ENCODE peak calls at places on chromosomes 7 and 10, in four cellular contexts. I, Z, B and K are unnamed samples.

GRCh38 chr10:124026337-124026939 is 67.0 kb downstream of the CHST15 start:
- DNase-seq in B (no peak), Z (no peak), I (no peak), K (no peak)

GRCh38 chr7:136114966-136115762 is 138.0 kb upstream of the MTPN start:
- DNase-seq in B (peak; percentile 70), I (peak; percentile 52), Z (peak; percentile 17), K (no peak)

GRCh38 chr10:127338391-127339108 is 142.2 kb upstream of the INSYN2A start:
- DNase-seq in I (no peak), Z (no peak), B (no peak), K (no peak)

GRCh38 chr7:71488308-71488707 is 356.4 kb downstream of the GALNT17 start:
- DNase-seq in B (no peak), I (no peak), Z (no peak), K (no peak)

GRCh38 chr10:94000638-94001420 is 7.1 kb downstream of the PLCE1 start:
- DNase-seq in B (no peak), Z (no peak), I (no peak), K (no peak)

GRCh38 chr7:114973147-114973546 is 51.3 kb downstream of the MDFIC start:
- DNase-seq in I (peak; percentile 39), B (no peak), Z (no peak), K (no peak)

GRCh38 chr10:23081156-23081833 is 14.1 kb upstream of the MSRB2 start:
- DNase-seq in I (peak; percentile 3), B (peak; percentile 42), Z (no peak), K (no peak)

GRCh38 chr7:117132385-117133120 is 179.3 kb downstream of the ST7 start:
- DNase-seq in Z (no peak), B (no peak), I (peak; percentile 92), K (no peak)

GRCh38 chr7:83190659-83191389 is 28.1 kb upstream of the PCLO start:
- DNase-seq in Z (no peak), I (no peak), B (no peak), K (no peak)

GRCh38 chr10:28169525-28169924 is 133.3 kb downstream of the MPP7 start:
- DNase-seq in Z (no peak), B (no peak), I (no peak), K (no peak)

GRCh38 chr10:34364253-34365037 is 450.7 kb downstream of the PARD3 start:
- DNase-seq in B (no peak), I (no peak), Z (no peak), K (no peak)

GRCh38 chr7:66576646-66577045 is 52.0 kb upstream of the KCTD7 start:
- DNase-seq in I (no peak), Z (no peak), B (no peak), K (no peak)

GRCh38 chr10:92492748-92493240 is 81.1 kb downstream of the IDE start:
- DNase-seq in I (no peak), B (no peak), Z (no peak), K (no peak)

GRCh38 chr10:33162248-33162575 is 172.3 kb downstream of the NRP1 start:
- DNase-seq in Z (no peak), I (no peak), B (no peak), K (no peak)

GRCh38 chr7:123070702-123071286 is 75.3 kb upstream of the TAS2R16 start:
- DNase-seq in B (no peak), Z (no peak), I (no peak), K (no peak)

GRCh38 chr10:35643151-35643975 is 1.3 kb upstream of the FZD8 start:
- DNase-seq in Z (peak; percentile 74), I (peak; percentile 66), B (peak; percentile 27), K (peak; percentile 81)

GRCh38 chr7:123637203-123637602 is 18.5 kb upstream of the LMOD2 start:
- DNase-seq in I (no peak), B (no peak), Z (no peak), K (no peak)

GRCh38 chr10:119448579-119449209 is 93.8 kb downstream of the RGS10 start:
- DNase-seq in Z (no peak), B (no peak), I (no peak), K (no peak)

GRCh38 chr10:50382576-50383023 is 131.3 kb upstream of the ASAH2 start:
- DNase-seq in B (no peak), Z (no peak), I (no peak), K (no peak)

GRCh38 chr7:18458830-18459229 is 36.7 kb upstream of the HDAC9 start:
- DNase-seq in I (no peak), Z (no peak), B (no peak), K (no peak)

GRCh38 chr7:152313879-152314604 is 121.8 kb downstream of the KMT2C start:
- DNase-seq in B (no peak), Z (peak; percentile 62), I (peak; percentile 79), K (no peak)

GRCh38 chr10:91613411-91614253 is 19.2 kb downstream of the PPP1R3C start:
- DNase-seq in I (peak; percentile 98), B (no peak), Z (no peak), K (no peak)

GRCh38 chr7:111654414-111654813 is 92.1 kb upstream of the IMMP2L start:
- DNase-seq in I (no peak), B (no peak), Z (no peak), K (no peak)

GRCh38 chr7:132059141-132059540 is 502.7 kb upstream of the PODXL start:
- DNase-seq in B (no peak), I (no peak), Z (no peak), K (no peak)

GRCh38 chr10:24952701-24953349 is 419 bp upstream of the PRTFDC1 start:
- DNase-seq in Z (peak; percentile 54), I (peak; percentile 56), B (peak; percentile 47), K (peak; percentile 42)

GRCh38 chr7:131027287-131027773 is 293.3 kb upstream of the KLF14 start:
- DNase-seq in Z (no peak), I (peak; percentile 67), B (no peak), K (peak; percentile 50)

GRCh38 chr7:101450064-101450463 is 87.4 kb downstream of the COL26A1 start:
- DNase-seq in B (no peak), Z (no peak), I (no peak), K (no peak)

GRCh38 chr7:159318682-159319351 is 174.2 kb upstream of the VIPR2 start:
- DNase-seq in Z (no peak), I (no peak), B (no peak), K (no peak)

GRCh38 chr7:45072131-45073030 is 16.4 kb downstream of the NACAD start:
- DNase-seq in Z (no peak), B (no peak), I (no peak), K (no peak)

GRCh38 chr7:51160411-51160810 is 156.2 kb downstream of the COBL start:
- DNase-seq in B (peak; percentile 22), Z (no peak), I (no peak), K (no peak)

GRCh38 chr7:41977165-41977651 is 259.8 kb downstream of the GLI3 start:
- DNase-seq in B (peak; percentile 10), I (peak; percentile 75), Z (peak; percentile 46), K (no peak)

GRCh38 chr7:7569615-7570014 is 2.9 kb downstream of the MIOS start:
- DNase-seq in Z (no peak), B (no peak), I (no peak), K (no peak)

GRCh38 chr10:121935702-121936101 is 7.9 kb upstream of the ATE1 start:
- DNase-seq in Z (no peak), B (no peak), I (no peak), K (no peak)

GRCh38 chr7:140911746-140912145 is 13.0 kb downstream of the BRAF start:
- DNase-seq in B (no peak), I (peak; percentile 11), Z (no peak), K (no peak)

GRCh38 chr10:93760490-93760889 is 2.8 kb downstream of the LGI1 start:
- DNase-seq in Z (no peak), B (no peak), I (no peak), K (no peak)

GRCh38 chr10:102918817-102919236 is 733 bp downstream of the CNNM2 start:
- DNase-seq in B (no peak), I (no peak), Z (no peak), K (no peak)

GRCh38 chr10:97891497-97892167 is 42.0 kb downstream of the GOLGA7B start:
- DNase-seq in Z (no peak), I (no peak), B (no peak), K (no peak)

GRCh38 chr7:40815512-40815911 is 680.7 kb downstream of the SUGCT start:
- DNase-seq in I (peak; percentile 81), Z (no peak), B (no peak), K (no peak)

GRCh38 chr7:40811666-40812065 is 676.9 kb downstream of the SUGCT start:
- DNase-seq in I (no peak), B (no peak), Z (no peak), K (no peak)

GRCh38 chr7:40810274-40810673 is 675.5 kb downstream of the SUGCT start:
- DNase-seq in I (no peak), B (no peak), Z (no peak), K (no peak)

GRCh38 chr7:40815022-40815421 is 680.2 kb downstream of the SUGCT start:
- DNase-seq in I (no peak), B (no peak), Z (no peak), K (no peak)
- H3K9me3 ChIP-seq in I (peaks cover 2% of the 10 kb centered on the region), B (no peaks in the 10 kb centered on the region), Z (no peaks in the 10 kb centered on the region), K (peaks cover 24% of the 10 kb centered on the region)

GRCh38 chr7:22860784-22861482 is 38.3 kb upstream of the TOMM7 start:
- DNase-seq in I (no peak), B (peak; percentile 64), Z (no peak), K (no peak)
- TF ChIP-seq CTCF in I (peak; percentile 33), B (peak; percentile 66), Z (peak; percentile 49), K (peak; percentile 62)

DNA sequence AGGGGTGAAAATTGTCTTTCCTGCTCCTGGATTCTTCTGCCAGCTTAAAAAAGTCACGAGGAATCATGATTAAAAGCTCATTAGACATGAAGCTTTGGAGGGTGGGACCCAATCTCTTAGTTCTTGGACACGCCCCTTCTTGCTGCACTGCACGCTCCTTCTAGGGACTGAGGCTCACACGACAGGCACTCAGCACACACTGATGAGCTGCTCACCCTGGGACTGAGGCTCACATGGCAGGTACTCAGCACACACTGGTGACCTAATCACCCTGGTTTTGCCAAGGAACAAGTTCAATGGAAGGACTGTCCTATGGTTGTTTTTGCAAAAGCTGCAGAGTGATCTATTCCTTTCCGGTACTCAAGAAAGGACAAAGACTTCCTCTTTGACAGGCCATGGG is 65.9 kb upstream of the ELMO1 start:
- DNase-seq in B (no peak), I (no peak), Z (no peak), K (no peak)
- H3K4me3 ChIP-seq in B (no peak overlapping the region), I (no peak overlapping the region), Z (no peak overlapping the region), K (no peak overlapping the region)

GRCh38 chr10:68470300-68470699 is 1.5 kb downstream of the DNA2 start:
- DNase-seq in I (no peak), Z (no peak), B (no peak), K (no peak)

GRCh38 chr10:68471063-68471585 is 649 bp downstream of the DNA2 start:
- DNase-seq in I (no peak), B (no peak), Z (no peak), K (no peak)

GRCh38 chr10:68471586-68472408 is at the start of gene DNA2:
- DNase-seq in B (peak; percentile 92), I (peak; percentile 50), Z (peak; percentile 43), K (peak; percentile 38)

GRCh38 chr10:68469838-68470237 is 1.9 kb downstream of the DNA2 start:
- DNase-seq in I (no peak), B (no peak), Z (no peak), K (no peak)

GRCh38 chr10:68474021-68474420 is 2.2 kb upstream of the DNA2 start:
- DNase-seq in Z (no peak), B (no peak), I (no peak), K (no peak)
- H3K9me3 ChIP-seq in Z (no peaks in the 10 kb centered on the region), B (no peaks in the 10 kb centered on the region), I (no peaks in the 10 kb centered on the region), K (no peaks in the 10 kb centered on the region)